ENCODE peak calls at places on chromosomes 13 and 19, in seven cellular contexts. M is endothelial cell of umbilical vein; V is CD8-positive, alpha-beta memory T cell; Q is tibial nerve; X is heart left ventricle; Y is transverse colon; J is neuronal stem cell. L is an unnamed sample. For H3K9me3, the result is how much of the 10 kb centered on the place peaks cover.

GRCh38 chr13:21326155-21327030 is 132.7 kb downstream of the ZDHHC20 start:
- DNase-seq in M (peak), V (no peak), Q (no peak), X (peak), Y (peak), J (peak), L (peak)

GRCh38 chr19:3095375-3096191 is 1.4 kb downstream of the GNA11 start:
- DNase-seq in M (no peak), V (peak), Q (no peak), X (peak), Y (peak), J (peak), L (no peak)

GRCh38 chr13:101626925-101627555 is 174.6 kb downstream of the ITGBL1 start:
- DNase-seq in M (peak), V (peak), Q (no peak), X (no peak), Y (no peak), J (no peak), L (no peak)

GRCh38 chr19:49887037-49887652 is 9.5 kb downstream of the IL4I1 start:
- DNase-seq in M (no peak), V (no peak), Q (no peak), X (no peak), Y (no peak), J (no peak), L (no peak)

GRCh38 chr19:6105444-6105843 is 4.9 kb downstream of the RFX2 start:
- DNase-seq in M (no peak), V (no peak), Q (no peak), X (no peak), Y (no peak), J (no peak), L (no peak)

GRCh38 chr13:104847863-104848262 is 1687.6 kb downstream of the EFNB2 start:
- DNase-seq in M (no peak), V (no peak), Q (no peak), X (no peak), Y (no peak), J (no peak), L (no peak)

GRCh38 chr19:45187421-45188100 is 9.0 kb downstream of the BLOC1S3 start:
- DNase-seq in M (no peak), V (no peak), Q (no peak), X (no peak), Y (no peak), J (no peak), L (no peak)

GRCh38 chr19:38674388-38675133 is 27.1 kb downstream of the ACTN4 start:
- DNase-seq in M (no peak), V (no peak), Q (no peak), X (no peak), Y (no peak), J (no peak), L (no peak)

GRCh38 chr13:90568165-90568564 is 779.3 kb upstream of the MIR17HG start:
- DNase-seq in M (no peak), V (no peak), Q (no peak), X (no peak), Y (no peak), J (no peak), L (no peak)

GRCh38 chr19:35089554-35089953 is 26.1 kb upstream of the FXYD3 start:
- DNase-seq in M (no peak), V (no peak), Q (no peak), X (no peak), Y (no peak), J (no peak), L (no peak)

DNA sequence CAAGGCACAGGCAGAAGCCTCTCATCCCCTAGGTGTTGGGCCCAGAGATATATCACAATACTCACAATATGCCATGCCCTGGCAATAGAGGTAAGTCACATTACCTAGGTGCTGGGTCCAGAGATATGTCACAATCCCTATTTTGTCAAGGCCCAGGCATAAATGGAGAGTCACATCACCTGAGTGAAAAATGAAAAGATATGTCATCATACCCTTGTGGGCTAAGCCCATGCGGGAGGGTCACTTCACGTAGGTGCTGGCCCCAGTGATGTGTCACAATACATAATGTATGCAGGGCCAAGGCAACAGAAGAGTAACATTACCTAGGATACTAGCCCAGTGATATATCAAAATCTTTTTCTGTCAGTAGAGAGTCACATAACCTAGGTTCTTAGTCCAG is 127.0 kb downstream of the ZNF675 start:
- DNase-seq in M (no peak), V (no peak), Q (no peak), X (no peak), Y (no peak), J (no peak), L (no peak)
- H3K27ac ChIP-seq in M (no peak), V (no peak), Q (no peak), X (no peak), Y (no peak), J (no peak), L (no peak)

DNA sequence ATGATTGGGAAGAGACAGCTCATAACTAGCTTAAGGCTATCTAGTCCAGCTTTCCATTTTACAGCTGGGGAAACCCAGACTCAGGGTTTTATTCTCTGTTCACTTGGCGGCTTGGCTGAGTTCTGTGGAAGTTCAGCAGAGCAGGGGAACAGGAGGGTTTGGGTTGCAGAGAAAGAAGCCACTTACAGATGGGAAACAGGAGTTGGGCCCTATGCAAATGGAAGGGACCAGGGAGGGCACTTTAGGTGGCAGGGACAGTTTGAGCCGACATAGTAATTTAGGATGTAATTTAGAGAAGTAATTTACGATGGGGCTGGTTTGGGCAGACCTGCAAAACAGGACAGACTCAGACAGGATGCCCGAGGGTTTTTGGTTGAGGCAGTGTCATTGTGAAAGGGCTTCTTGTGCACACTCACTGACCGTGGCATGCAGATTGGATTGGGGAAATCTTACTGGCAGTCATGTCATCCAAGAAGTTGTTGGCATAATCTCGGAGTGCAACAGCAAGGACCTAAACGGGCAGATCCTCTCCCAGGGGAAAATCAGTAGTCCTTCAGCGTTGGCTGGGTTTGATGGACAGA is 47.3 kb upstream of the GPR183 start:
- DNase-seq in M (no peak), V (no peak), Q (no peak), X (no peak), Y (no peak), J (no peak), L (no peak)
- H3K4me3 ChIP-seq in M (no peak), V (peak), Q (no peak), X (no peak), Y (no peak), J (no peak), L (no peak)

GRCh38 chr13:28704282-28704681 is 14.5 kb downstream of the SLC46A3 start:
- DNase-seq in M (no peak), V (no peak), Q (no peak), X (no peak), Y (no peak), J (no peak), L (no peak)

GRCh38 chr13:28704919-28705318 is 13.9 kb downstream of the SLC46A3 start:
- DNase-seq in M (no peak), V (no peak), Q (no peak), X (no peak), Y (no peak), J (no peak), L (no peak)

GRCh38 chr13:28699246-28699645 is 19.5 kb downstream of the SLC46A3 start:
- DNase-seq in M (no peak), V (no peak), Q (no peak), X (no peak), Y (no peak), J (no peak), L (no peak)
- H3K9me3 ChIP-seq in M (under half), V (under half), Q (under half), X (under half), Y (under half), J (under half), L (under half)

GRCh38 chr19:16381756-16382401 is 57.3 kb downstream of the KLF2 start:
- DNase-seq in M (no peak), V (peak), Q (peak), X (peak), Y (peak), J (no peak), L (no peak)
- H3K27ac ChIP-seq in M (no peak), V (peak), Q (peak), X (peak), Y (peak), J (no peak), L (no peak)